ENCODE peak calls at places on chromosomes 7 and 10, in ten cellular contexts. A, N, V, J, R, S, M, Q, I and W are unnamed samples.

GRCh38 chr7:64504581-64505120 is 58.2 kb downstream of the ZNF680 start:
- DNase-seq in S (no peak), M (no peak), Q (no peak), J (no peak), R (no peak), A (no peak), V (no peak), I (no peak), N (no peak), W (no peak)

GRCh38 chr7:102872460-102872859 is 40.3 kb upstream of the LRRC17 start:
- DNase-seq in M (no peak), J (peak), Q (no peak), S (no peak), N (no peak), V (no peak), R (no peak), I (peak), A (no peak), W (peak)

GRCh38 chr7:1810961-1811849 is 141.1 kb downstream of the ELFN1 start:
- DNase-seq in Q (no peak), I (peak), R (no peak), A (no peak), N (no peak), V (peak), S (no peak), J (no peak), M (no peak), W (peak)

GRCh38 chr10:42864575-42864974 is 82.0 kb downstream of the BMS1 start:
- DNase-seq in R (no peak), N (no peak), M (no peak), Q (no peak), A (no peak), S (no peak), I (peak), V (no peak), J (peak), W (no peak)

GRCh38 chr10:116752969-116753665 is 10.8 kb upstream of the HSPA12A start:
- DNase-seq in Q (no peak), I (no peak), N (peak), S (no peak), M (no peak), J (no peak), R (no peak), V (no peak), A (no peak), W (no peak)

GRCh38 chr10:66746711-66747110 is 179.1 kb upstream of the LRRTM3 start:
- DNase-seq in Q (no peak), S (no peak), A (no peak), M (no peak), J (peak), N (no peak), R (no peak), I (no peak), V (no peak), W (no peak)

GRCh38 chr10:49587981-49588380 is 22.1 kb upstream of the SLC18A3 start:
- DNase-seq in A (no peak), S (no peak), I (no peak), R (no peak), N (no peak), J (no peak), Q (no peak), V (no peak), M (no peak), W (no peak)

GRCh38 chr7:117110480-117111315 is 157.4 kb downstream of the ST7 start:
- DNase-seq in I (no peak), S (peak), N (no peak), V (no peak), M (no peak), J (no peak), Q (no peak), A (no peak), R (no peak), W (no peak)

GRCh38 chr10:118926903-118927302 is 102.6 kb upstream of the NANOS1 start:
- DNase-seq in I (no peak), V (no peak), M (no peak), A (no peak), Q (no peak), N (no peak), J (no peak), S (no peak), R (no peak), W (no peak)

GRCh38 chr10:79221110-79222051 is 125.9 kb upstream of the PPIF start:
- DNase-seq in S (no peak), J (peak), Q (no peak), A (peak), V (peak), R (peak), M (no peak), I (peak), N (no peak), W (peak)

GRCh38 chr10:84801156-84801555 is 472.8 kb downstream of the CCSER2 start:
- DNase-seq in N (no peak), J (no peak), V (no peak), I (no peak), Q (no peak), R (no peak), M (no peak), A (no peak), S (no peak), W (no peak)

GRCh38 chr10:131430716-131431402 is 119.3 kb upstream of the TCERG1L start:
- DNase-seq in Q (peak), N (no peak), V (no peak), A (no peak), M (no peak), I (no peak), S (no peak), R (no peak), J (no peak), W (no peak)

GRCh38 chr10:61663466-61663865 is 737 bp downstream of the CABCOCO1 start:
- DNase-seq in R (no peak), V (no peak), A (no peak), N (no peak), S (no peak), Q (no peak), M (no peak), I (no peak), J (no peak), W (no peak)

GRCh38 chr10:1036341-1036791 is 10.7 kb upstream of the IDI2 start:
- DNase-seq in J (peak), N (no peak), I (peak), Q (no peak), R (peak), M (no peak), S (no peak), V (no peak), A (no peak), W (no peak)

GRCh38 chr7:96921771-96922170 is 83.6 kb upstream of the DLX6 start:
- DNase-seq in J (peak), M (no peak), A (no peak), I (no peak), Q (no peak), V (no peak), S (no peak), N (no peak), R (no peak), W (no peak)

GRCh38 chr7:102064361-102065025 is 222.2 kb upstream of the SH2B2 start:
- DNase-seq in M (no peak), A (no peak), J (peak), N (no peak), S (no peak), I (no peak), R (no peak), V (no peak), Q (no peak), W (no peak)

GRCh38 chr7:101636822-101637623 is 7.9 kb upstream of the MYL10 start:
- DNase-seq in J (peak), N (no peak), Q (no peak), R (no peak), S (no peak), V (no peak), M (no peak), A (no peak), I (no peak), W (no peak)

GRCh38 chr10:117684673-117685211 is 142.2 kb downstream of the EMX2 start:
- DNase-seq in A (no peak), N (no peak), R (peak), S (no peak), M (no peak), V (no peak), I (peak), Q (peak), J (peak), W (no peak)

GRCh38 chr7:28126047-28127041 is 54.3 kb downstream of the JAZF1 start:
- DNase-seq in V (no peak), R (no peak), N (no peak), A (no peak), S (no peak), J (peak), Q (no peak), M (no peak), I (no peak), W (no peak)

GRCh38 chr10:102773986-102774385 is 30.2 kb downstream of the WBP1L start:
- DNase-seq in V (no peak), Q (no peak), N (no peak), I (peak), A (no peak), S (peak), R (no peak), J (no peak), M (no peak), W (peak)

GRCh38 chr7:29878081-29878688 is 71.9 kb downstream of the WIPF3 start:
- DNase-seq in Q (peak), J (peak), N (peak), V (peak), I (peak), S (no peak), A (no peak), R (no peak), M (no peak), W (peak)

GRCh38 chr7:51601461-51601860 is 284.9 kb upstream of the COBL start:
- DNase-seq in A (no peak), N (no peak), Q (no peak), S (no peak), V (no peak), M (no peak), J (no peak), R (no peak), I (no peak), W (no peak)

GRCh38 chr7:108280136-108280535 is 150.0 kb upstream of the LAMB4 start:
- DNase-seq in A (no peak), S (no peak), J (no peak), M (no peak), N (no peak), I (no peak), Q (peak), V (no peak), R (no peak), W (peak)

GRCh38 chr7:81949306-81949705 is 179.5 kb upstream of the HGF start:
- DNase-seq in A (no peak), S (no peak), J (no peak), R (no peak), M (no peak), Q (no peak), V (no peak), N (no peak), I (no peak), W (no peak)

GRCh38 chr7:127504715-127505114 is 80.7 kb downstream of the GCC1 start:
- DNase-seq in Q (no peak), R (peak), J (peak), A (peak), V (no peak), I (peak), M (no peak), N (peak), S (no peak), W (no peak)

GRCh38 chr7:33243319-33243881 is 114.0 kb downstream of the BBS9 start:
- DNase-seq in J (peak), A (no peak), N (no peak), M (no peak), V (peak), I (peak), Q (peak), S (no peak), R (no peak), W (peak)

GRCh38 chr7:127629268-127629854 is 11.4 kb upstream of the PAX4 start:
- DNase-seq in M (peak), N (no peak), J (peak), S (no peak), A (peak), V (no peak), I (no peak), Q (peak), R (no peak), W (no peak)

GRCh38 chr10:102117391-102118159 is 2.6 kb downstream of the LDB1 start:
- DNase-seq in N (peak), J (peak), A (peak), S (peak), R (peak), M (peak), Q (peak), V (peak), I (peak), W (peak)

GRCh38 chr7:158596745-158597144 is 9.1 kb upstream of the PTPRN2 start:
- DNase-seq in V (no peak), Q (no peak), A (no peak), M (no peak), I (no peak), N (no peak), S (no peak), R (no peak), J (no peak), W (no peak)

GRCh38 chr10:28533571-28534304 is 820 bp downstream of the WAC start:
- DNase-seq in R (peak), N (peak), V (no peak), Q (no peak), S (peak), M (peak), I (peak), A (peak), J (peak), W (peak)

GRCh38 chr10:119090968-119091367 is 10.4 kb upstream of the EIF3A start:
- DNase-seq in M (no peak), I (peak), S (peak), N (peak), V (no peak), J (peak), A (no peak), R (no peak), Q (no peak), W (no peak)

GRCh38 chr10:101400529-101400928 is 46.6 kb downstream of the BTRC start:
- DNase-seq in A (no peak), I (no peak), J (peak), Q (no peak), M (no peak), R (no peak), V (no peak), N (no peak), S (no peak), W (no peak)

GRCh38 chr7:142539901-142540300 is 209.4 kb upstream of the PRSS1 start:
- DNase-seq in A (no peak), N (no peak), I (peak), J (peak), R (no peak), S (no peak), Q (no peak), V (no peak), M (no peak), W (peak)

GRCh38 chr10:62426086-62426485 is 51.9 kb downstream of the ZNF365 start:
- DNase-seq in V (no peak), S (no peak), Q (no peak), M (no peak), A (no peak), I (peak), N (no peak), J (peak), R (no peak), W (no peak)